ENCODE peak calls at places on chromosomes 7 and 10, in six cellular contexts. U is stomach, F is spleen, V is endothelial cell of umbilical vein, H is SK-N-SH, K is esophagus muscularis mucosa. D is an unnamed sample.

GRCh38 chr10:43078986-43079273 is 2.1 kb downstream of the RET start:
- DNase-seq in K (no peak), H (peak), F (no peak), U (no peak), V (no peak), D (no peak)

GRCh38 chr7:6656413-6656812 is 19.3 kb downstream of the ZNF316 start:
- DNase-seq in V (no peak), F (no peak), H (no peak), U (no peak), K (peak), D (no peak)

GRCh38 chr10:61486738-61487396 is 33.7 kb upstream of the TMEM26 start:
- DNase-seq in U (no peak), V (peak), H (no peak), K (no peak), F (no peak), D (no peak)

GRCh38 chr7:102992820-102993531 is 80.2 kb downstream of the LRRC17 start:
- DNase-seq in U (no peak), K (no peak), V (peak), F (no peak), H (no peak), D (no peak)

GRCh38 chr10:19014034-19014433 is 34.6 kb upstream of the MALRD1 start:
- DNase-seq in F (no peak), U (no peak), K (no peak), H (no peak), V (no peak), D (no peak)

GRCh38 chr10:12822374-12823170 is 178.9 kb downstream of the CCDC3 start:
- DNase-seq in U (no peak), F (peak), V (no peak), K (no peak), H (no peak), D (no peak)

GRCh38 chr7:79965946-79966345 is 168.7 kb upstream of the GNAI1 start:
- DNase-seq in V (no peak), K (no peak), U (no peak), F (no peak), H (no peak), D (no peak)

GRCh38 chr10:89478085-89478738 is 57.2 kb downstream of the SLC16A12 start:
- DNase-seq in U (no peak), H (no peak), V (no peak), F (no peak), K (no peak), D (no peak)

GRCh38 chr7:105707381-105707780 is 126.1 kb upstream of the EFCAB10 start:
- DNase-seq in H (no peak), U (no peak), F (no peak), V (no peak), K (no peak), D (no peak)

GRCh38 chr10:4767033-4767814 is 58.8 kb upstream of the AKR1E2 start:
- DNase-seq in V (peak), F (no peak), H (peak), U (no peak), K (no peak), D (no peak)

GRCh38 chr10:131213651-131214505 is 97.6 kb downstream of the TCERG1L start:
- DNase-seq in H (no peak), K (no peak), V (no peak), U (peak), F (no peak), D (no peak)

GRCh38 chr10:77383861-77384553 is 253.6 kb downstream of the KCNMA1 start:
- DNase-seq in F (no peak), H (no peak), U (no peak), K (no peak), V (no peak), D (no peak)

GRCh38 chr7:93036807-93037206 is 81.0 kb downstream of the SAMD9 start:
- DNase-seq in K (no peak), H (no peak), U (no peak), F (no peak), V (no peak), D (no peak)

GRCh38 chr10:112951349-112952281 is 1.6 kb downstream of the TCF7L2 start:
- DNase-seq in H (peak), F (peak), K (no peak), U (peak), V (peak), D (no peak)

GRCh38 chr7:2417981-2418481 is 14.6 kb downstream of the CHST12 start:
- DNase-seq in K (no peak), H (no peak), U (no peak), F (no peak), V (no peak), D (no peak)

GRCh38 chr10:79286318-79286951 is 60.8 kb upstream of the PPIF start:
- DNase-seq in K (peak), V (peak), H (peak), F (peak), U (peak), D (no peak)

GRCh38 chr10:44801383-44802327 is 109.5 kb upstream of the TMEM72 start:
- DNase-seq in V (peak), H (no peak), K (peak), F (no peak), U (peak), D (no peak)

GRCh38 chr10:25547391-25547790 is 372.6 kb downstream of the GPR158 start:
- DNase-seq in H (no peak), U (no peak), V (peak), F (no peak), K (no peak), D (no peak)

GRCh38 chr10:29120216-29120615 is 168.7 kb upstream of the LYZL1 start:
- DNase-seq in H (no peak), K (no peak), U (no peak), F (no peak), V (no peak), D (no peak)

GRCh38 chr7:155644178-155644970 is at the start of gene RBM33:
- DNase-seq in U (peak), H (peak), K (peak), F (peak), V (peak), D (no peak)
- TF ChIP-seq POLR2AphosphoS5 in U (peak), H (peak), K (peak), F (peak), V (peak), D (no peak)

GRCh38 chr7:110142939-110143526 is 947.9 kb upstream of the LRRN3 start:
- DNase-seq in K (no peak), F (no peak), H (peak), V (no peak), U (no peak), D (no peak)
- TF ChIP-seq POLR2AphosphoS5 in K (no peak), F (no peak), H (no peak), V (no peak), U (no peak), D (no peak)

GRCh38 chr7:100119075-100119700 is at the start of the genes CNPY4 and TAF6:
- DNase-seq in V (peak), U (peak), F (peak), K (peak), H (peak), D (no peak)
- TF ChIP-seq POLR2AphosphoS5 in V (peak), U (peak), F (peak), K (peak), H (peak), D (peak)

GRCh38 chr10:34291466-34292177 is 523.5 kb downstream of the PARD3 start:
- DNase-seq in H (no peak), U (no peak), K (no peak), F (no peak), V (no peak), D (no peak)

GRCh38 chr10:34292675-34293074 is 522.4 kb downstream of the PARD3 start:
- DNase-seq in U (no peak), V (no peak), K (no peak), H (no peak), F (no peak), D (no peak)

GRCh38 chr10:34288634-34289033 is 526.5 kb downstream of the PARD3 start:
- DNase-seq in F (no peak), U (no peak), H (no peak), V (no peak), K (no peak), D (no peak)

GRCh38 chr10:34292178-34292565 is 522.9 kb downstream of the PARD3 start:
- DNase-seq in V (no peak), H (no peak), F (no peak), K (no peak), U (no peak), D (no peak)

DNA sequence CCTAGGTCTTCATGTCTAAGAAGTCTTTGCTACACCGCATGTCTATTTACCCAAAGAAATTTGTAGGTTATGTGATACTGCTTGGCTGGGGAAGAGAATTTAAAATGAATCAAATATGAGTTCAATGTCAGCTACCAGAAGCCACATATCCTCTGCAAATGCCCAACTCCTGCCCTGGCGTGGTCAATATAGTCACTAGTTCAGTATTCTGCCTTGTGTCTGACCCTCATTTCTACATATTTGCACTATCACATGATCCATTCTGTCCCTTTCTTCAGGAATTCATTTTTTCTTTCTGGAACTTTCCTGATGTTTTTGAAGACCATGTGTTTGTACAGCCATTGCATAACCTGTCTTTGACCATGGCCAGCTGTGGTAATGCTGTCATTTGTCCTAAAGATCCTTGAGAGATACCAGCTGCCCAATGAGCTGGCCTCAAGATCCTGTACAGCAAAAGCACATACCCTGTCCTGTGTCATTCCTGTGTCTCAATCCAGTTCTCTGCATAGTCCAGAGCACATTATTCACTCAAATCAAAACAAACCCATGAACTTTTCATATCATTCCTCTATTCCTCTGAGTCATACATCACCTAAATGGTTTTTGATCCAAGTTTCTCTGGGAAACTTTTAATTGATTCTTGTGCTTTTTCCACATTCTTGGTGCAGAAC is 524.5 kb downstream of the PARD3 start:
- DNase-seq in V (peak), U (no peak), H (no peak), F (no peak), K (no peak), D (no peak)
- TF ChIP-seq POLR2AphosphoS5 in V (no peak), U (peak), H (peak), F (peak), K (peak), D (no peak)

GRCh38 chr10:58180633-58181032 is 87.1 kb downstream of the IPMK start:
- DNase-seq in V (no peak), H (no peak), K (no peak), U (no peak), F (no peak), D (no peak)

GRCh38 chr10:58177362-58177947 is 90.2 kb downstream of the IPMK start:
- DNase-seq in H (peak), K (no peak), V (peak), U (no peak), F (no peak), D (no peak)

GRCh38 chr10:58175990-58176910 is 91.4 kb downstream of the IPMK start:
- DNase-seq in F (no peak), K (no peak), H (no peak), V (peak), U (no peak), D (no peak)

GRCh38 chr10:58179238-58179637 is 88.5 kb downstream of the IPMK start:
- DNase-seq in U (no peak), K (no peak), V (peak), F (no peak), H (no peak), D (no peak)

DNA sequence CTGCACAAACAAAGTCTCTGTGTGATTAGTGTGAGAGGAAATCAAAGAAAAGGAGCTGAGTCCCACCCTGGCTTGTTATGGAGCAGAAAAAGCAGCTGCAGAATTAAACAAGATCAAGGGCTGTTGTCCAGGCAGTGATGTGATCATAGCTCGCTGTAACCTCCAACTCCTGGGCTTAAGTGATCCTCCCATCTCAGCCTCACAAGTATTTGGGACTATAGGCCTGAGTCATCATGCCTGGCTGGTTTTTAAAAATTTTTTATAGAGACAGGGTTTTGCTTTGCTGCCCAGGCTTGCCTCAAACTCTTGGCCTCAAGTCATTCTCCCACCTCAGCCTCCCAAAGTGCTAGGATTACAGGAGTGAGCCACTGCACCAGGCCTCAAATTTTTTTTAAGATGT is 88.9 kb downstream of the IPMK start:
- DNase-seq in V (peak), F (no peak), U (no peak), H (no peak), K (no peak), D (no peak)
- TF ChIP-seq POLR2AphosphoS5 in V (no peak), F (no peak), U (no peak), H (no peak), K (no peak), D (no peak)